ENCODE peak calls at places on chromosomes 13 and 19, in five cellular contexts. One of them, this sample, is unnamed.

GRCh38 chr13:106568225-106569003 is 477 bp upstream of the ARGLU1 start:
- DNase-seq in HFF-Myc: peak
- DNase-seq in breast epithelium: no peak
- DNase-seq in aorta: no peak
- DNase-seq in NCI-H774: no peak
- DNase-seq in this sample: no peak

GRCh38 chr19:48518207-48518606 is 6.6 kb upstream of the LMTK3 start:
- DNase-seq in HFF-Myc: no peak
- DNase-seq in aorta: no peak
- DNase-seq in breast epithelium: no peak
- DNase-seq in NCI-H774: no peak
- DNase-seq in this sample: no peak

GRCh38 chr13:98599502-98600328 is 22.8 kb upstream of the STK24 start:
- DNase-seq in aorta: no peak
- DNase-seq in NCI-H774: no peak
- DNase-seq in breast epithelium: no peak
- DNase-seq in HFF-Myc: no peak
- DNase-seq in this sample: no peak

GRCh38 chr13:40101708-40102359 is 446.4 kb downstream of the COG6 start:
- DNase-seq in aorta: no peak
- DNase-seq in breast epithelium: no peak
- DNase-seq in NCI-H774: no peak
- DNase-seq in HFF-Myc: no peak
- DNase-seq in this sample: no peak

GRCh38 chr13:69331245-69331644 is 776.4 kb upstream of the ATXN8OS start:
- DNase-seq in aorta: no peak
- DNase-seq in NCI-H774: no peak
- DNase-seq in HFF-Myc: no peak
- DNase-seq in breast epithelium: no peak
- DNase-seq in this sample: no peak

GRCh38 chr13:98890186-98890585 is 87.7 kb downstream of the DOCK9 start:
- DNase-seq in aorta: no peak
- DNase-seq in breast epithelium: no peak
- DNase-seq in NCI-H774: no peak
- DNase-seq in HFF-Myc: peak
- DNase-seq in this sample: no peak

GRCh38 chr19:294819-295686 is 3.9 kb upstream of the PLPP2 start:
- DNase-seq in NCI-H774: peak
- DNase-seq in HFF-Myc: no peak
- DNase-seq in breast epithelium: peak
- DNase-seq in aorta: no peak
- DNase-seq in this sample: no peak

GRCh38 chr13:42999491-42999890 is 7.5 kb upstream of the EPSTI1 start:
- DNase-seq in NCI-H774: no peak
- DNase-seq in HFF-Myc: no peak
- DNase-seq in breast epithelium: no peak
- DNase-seq in aorta: no peak
- DNase-seq in this sample: no peak

GRCh38 chr13:74290324-74290773 is 156.1 kb upstream of the KLF12 start:
- DNase-seq in HFF-Myc: no peak
- DNase-seq in aorta: no peak
- DNase-seq in NCI-H774: peak
- DNase-seq in breast epithelium: no peak
- DNase-seq in this sample: peak

GRCh38 chr19:9901020-9901419 is 35.3 kb downstream of the OLFM2 start:
- DNase-seq in HFF-Myc: no peak
- DNase-seq in breast epithelium: no peak
- DNase-seq in aorta: no peak
- DNase-seq in NCI-H774: no peak
- DNase-seq in this sample: no peak

This sample was measured in NCI-H1417 treated with DMSO at 0.1 percent for 48 hours.